ENCODE peak calls at places on chromosomes 16 and 17, in nine cellular contexts. A is OCI-LY7, S is cardiac muscle cell, B is left ventricle myocardium inferior, Q is breast epithelium, L is tibial nerve, N is lower lobe of right lung, T is stomach, G is psoas muscle. R is an unnamed sample.

GRCh38 chr17:7889166-7889584 is 586 bp downstream of the CHD3 start:
- DNase-seq in A (no peak), S (peak; percentile 97), B (peak; percentile 97), Q (peak; percentile 98), L (peak; percentile 96), N (peak; percentile 97), T (peak; percentile 99), G (peak; percentile 97), R (peak; percentile 99)

GRCh38 chr17:71828182-71828596 is 292.6 kb upstream of the SOX9 start:
- DNase-seq in A (no peak), S (peak; percentile 17), B (no peak), Q (no peak), L (no peak), N (no peak), T (no peak), G (no peak), R (no peak)

GRCh38 chr16:70331588-70332358 is 14.9 kb upstream of the DDX19A start:
- DNase-seq in A (peak; percentile 34), S (peak; percentile 16), B (no peak), Q (no peak), L (no peak), N (no peak), T (no peak), G (no peak), R (no peak)

GRCh38 chr17:32276217-32276616 is 10.6 kb downstream of the RHBDL3 start:
- DNase-seq in A (peak; percentile 33), S (no peak), B (no peak), Q (no peak), L (no peak), N (no peak), T (no peak), G (no peak), R (no peak)

GRCh38 chr17:48161127-48161905 is 53.8 kb downstream of the SNX11 start:
- DNase-seq in A (no peak), S (no peak), B (no peak), Q (no peak), L (no peak), N (no peak), T (no peak), G (no peak), R (no peak)

GRCh38 chr17:37848690-37849616 is 75.3 kb upstream of the TBC1D3K start:
- DNase-seq in A (no peak), S (peak; percentile 43), B (no peak), Q (no peak), L (no peak), N (no peak), T (no peak), G (no peak), R (no peak)

GRCh38 chr17:47733047-47733413 is at the start of gene TBX21:
- DNase-seq in A (peak; percentile 41), S (peak; percentile 27), B (peak; percentile 57), Q (peak; percentile 39), L (peak; percentile 21), N (peak; percentile 78), T (peak; percentile 74), G (peak; percentile 67), R (peak; percentile 46)

GRCh38 chr17:7229504-7229903 is 4.8 kb downstream of the DVL2 start:
- DNase-seq in A (no peak), S (no peak), B (no peak), Q (no peak), L (no peak), N (no peak), T (no peak), G (peak; percentile 9), R (no peak)

GRCh38 chr17:78879679-78880186 is 23.3 kb downstream of the CEP295NL start:
- DNase-seq in A (no peak), S (peak; percentile 97), B (peak; percentile 81), Q (peak; percentile 57), L (peak; percentile 51), N (no peak), T (no peak), G (peak; percentile 86), R (no peak)

GRCh38 chr17:78878871-78879270 is 24.1 kb downstream of the CEP295NL start:
- DNase-seq in A (no peak), S (no peak), B (no peak), Q (no peak), L (no peak), N (no peak), T (no peak), G (no peak), R (no peak)

GRCh38 chr17:78875738-78876597 is 27.0 kb downstream of the CEP295NL start:
- DNase-seq in A (no peak), S (peak; percentile 41), B (no peak), Q (no peak), L (no peak), N (no peak), T (no peak), G (no peak), R (no peak)

GRCh38 chr17:78875331-78875730 is 27.7 kb downstream of the CEP295NL start:
- DNase-seq in A (no peak), S (no peak), B (no peak), Q (no peak), L (no peak), N (no peak), T (no peak), G (no peak), R (no peak)

DNA sequence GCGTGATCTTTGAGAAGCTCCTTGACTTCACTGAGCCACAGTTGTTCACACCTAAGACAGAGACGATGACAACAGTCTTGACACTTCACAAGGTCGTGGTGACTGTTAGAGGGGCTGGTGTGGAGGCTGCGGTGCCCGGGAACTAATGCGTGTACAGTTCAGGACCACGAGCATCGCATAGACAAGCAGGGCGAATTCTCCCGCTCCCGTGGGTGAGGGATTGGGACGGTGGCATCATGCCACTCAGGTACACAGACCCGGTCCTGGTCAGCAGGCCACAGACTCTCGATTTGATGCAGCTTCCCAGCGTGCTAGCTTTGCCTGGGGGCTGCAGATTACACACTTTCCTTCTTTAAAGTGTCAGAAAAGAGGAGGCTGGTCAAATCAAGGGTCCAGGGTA is 24.7 kb downstream of the CEP295NL start:
- DNase-seq in A (no peak), S (no peak), B (no peak), Q (no peak), L (no peak), N (no peak), T (no peak), G (no peak), R (no peak)
- H3K4me1 ChIP-seq in A (no peaks in the 10 kb centered on the region), S (peaks cover 5% of the 10 kb centered on the region), B (peaks cover 98% of the 10 kb centered on the region), Q (peaks cover 7% of the 10 kb centered on the region), L (peaks cover 100% of the 10 kb centered on the region), N (peaks cover 55% of the 10 kb centered on the region), T (peaks cover 69% of the 10 kb centered on the region), G (peaks cover 48% of the 10 kb centered on the region), R (peaks cover 58% of the 10 kb centered on the region)

DNA sequence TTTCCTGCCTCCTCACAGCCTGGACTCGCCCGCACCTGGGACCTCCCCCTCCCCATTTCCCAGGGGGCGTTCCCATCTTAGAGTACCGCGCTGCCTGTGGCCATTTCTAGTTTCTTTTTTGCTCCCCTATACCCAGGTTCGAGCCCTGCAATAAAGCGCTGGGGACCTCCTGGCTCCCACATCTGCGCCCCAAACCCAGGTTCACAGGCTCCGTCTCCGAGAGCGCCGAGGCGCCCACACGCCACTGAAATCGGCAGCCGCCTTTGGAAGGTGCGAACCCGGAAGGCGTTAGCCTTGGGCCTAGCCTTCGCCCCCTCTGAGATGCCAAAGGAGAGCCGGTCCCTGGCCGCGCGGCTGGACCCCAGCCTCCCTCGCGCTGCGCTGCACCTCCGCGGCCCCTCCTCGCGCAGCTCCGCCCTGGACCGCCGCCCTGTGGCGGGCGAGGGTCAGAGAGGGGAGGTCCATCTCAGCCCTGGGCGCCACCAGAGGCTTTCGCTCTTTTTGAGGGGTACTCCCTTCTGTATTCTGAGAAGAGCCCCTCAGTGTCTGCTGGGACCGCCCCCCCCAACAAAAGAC is 1.8 kb downstream of the KCNJ12 start:
- DNase-seq in A (no peak), S (no peak), B (no peak), Q (no peak), L (no peak), N (no peak), T (no peak), G (no peak), R (no peak)
- TF ChIP-seq CTCF in A (no peak), S (peak; percentile 22), B (no peak), Q (no peak), L (no peak), N (no peak), T (no peak), G (no peak), R (no peak)

GRCh38 chr17:44916059-44916780 is 920 bp upstream of the GFAP start:
- DNase-seq in A (no peak), S (no peak), B (no peak), Q (no peak), L (no peak), N (peak; percentile 23), T (no peak), G (no peak), R (no peak)

GRCh38 chr17:44916781-44917241 is 1.5 kb upstream of the GFAP start:
- DNase-seq in A (no peak), S (peak; percentile 61), B (peak; percentile 73), Q (peak; percentile 84), L (no peak), N (peak; percentile 50), T (no peak), G (peak; percentile 40), R (peak; percentile 78)

GRCh38 chr17:44914698-44915271 is 515 bp downstream of the GFAP start:
- DNase-seq in A (no peak), S (no peak), B (no peak), Q (no peak), L (no peak), N (peak; percentile 34), T (no peak), G (no peak), R (no peak)

GRCh38 chr17:44915321-44915726 is at the start of gene GFAP:
- DNase-seq in A (no peak), S (no peak), B (no peak), Q (no peak), L (no peak), N (peak; percentile 41), T (no peak), G (no peak), R (no peak)

GRCh38 chr17:44915727-44916058 is 393 bp upstream of the GFAP start:
- DNase-seq in A (no peak), S (no peak), B (no peak), Q (no peak), L (no peak), N (peak; percentile 32), T (no peak), G (no peak), R (no peak)
- H3K27ac ChIP-seq in A (no peak overlapping the region), S (peak overlapping the region; percentile 18), B (peak overlapping the region; percentile 79), Q (peak overlapping the region; percentile 87), L (peak overlapping the region; percentile 32), N (no peak overlapping the region), T (peak overlapping the region; percentile 53), G (no peak overlapping the region), R (no peak overlapping the region)

GRCh38 chr17:55546481-55546880 is 35.2 kb upstream of the SMIM36 start:
- DNase-seq in A (no peak), S (no peak), B (no peak), Q (no peak), L (no peak), N (no peak), T (no peak), G (no peak), R (no peak)

GRCh38 chr17:55547027-55547670 is 35.9 kb upstream of the SMIM36 start:
- DNase-seq in A (no peak), S (peak; percentile 39), B (no peak), Q (no peak), L (no peak), N (no peak), T (no peak), G (no peak), R (no peak)

GRCh38 chr17:55540414-55541091 is 29.3 kb upstream of the SMIM36 start:
- DNase-seq in A (no peak), S (peak; percentile 37), B (no peak), Q (no peak), L (no peak), N (no peak), T (no peak), G (no peak), R (no peak)

GRCh38 chr17:55545765-55546164 is 34.5 kb upstream of the SMIM36 start:
- DNase-seq in A (no peak), S (no peak), B (no peak), Q (no peak), L (no peak), N (no peak), T (no peak), G (no peak), R (no peak)

DNA sequence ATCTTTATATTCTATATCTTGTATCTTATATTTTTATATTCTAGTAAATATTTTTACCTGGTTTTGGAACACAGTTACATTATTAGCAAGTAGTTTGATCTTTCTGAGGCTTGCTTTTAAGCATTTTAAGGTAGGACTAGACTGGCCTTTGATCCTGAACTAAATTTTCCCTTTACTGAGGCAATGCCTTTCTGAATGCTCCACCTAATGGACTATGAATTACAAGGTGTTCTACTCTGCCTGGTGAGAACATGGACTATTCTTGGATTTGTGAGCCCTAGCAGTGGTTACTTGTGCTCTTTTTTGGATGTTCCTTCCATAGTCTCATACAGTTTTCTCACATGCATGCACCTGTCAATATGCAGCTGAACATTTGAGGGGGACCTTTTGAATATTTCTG is 32.5 kb upstream of the SMIM36 start:
- DNase-seq in A (no peak), S (no peak), B (no peak), Q (no peak), L (no peak), N (no peak), T (no peak), G (no peak), R (no peak)
- H3K4me1 ChIP-seq in A (no peaks in the 10 kb centered on the region), S (peaks cover 7% of the 10 kb centered on the region), B (no peaks in the 10 kb centered on the region), Q (no peaks in the 10 kb centered on the region), L (no peaks in the 10 kb centered on the region), N (peaks cover 5% of the 10 kb centered on the region), T (no peaks in the 10 kb centered on the region), G (no peaks in the 10 kb centered on the region), R (no peaks in the 10 kb centered on the region)

R was measured in tibial artery.